ENCODE peak calls at places on chromosomes 4 and X, in seven cellular contexts. X, M, B, F, H, C and U are unnamed samples.

GRCh38 chrX:102029026-102029425 is 96.5 kb upstream of the TCEAL2 start:
- DNase-seq in X (no peak), M (no peak), B (no peak), F (no peak), H (no peak), C (peak; percentile 55), U (no peak)

GRCh38 chrX:110407910-110408545 is 49.4 kb downstream of the RTL9 start:
- DNase-seq in X (no peak), M (no peak), B (no peak), F (peak; percentile 80), H (peak; percentile 28), C (no peak), U (no peak)

GRCh38 chrX:24231169-24231568 is 81.6 kb downstream of the ZFX start:
- DNase-seq in X (no peak), M (no peak), B (no peak), F (no peak), H (no peak), C (no peak), U (no peak)

GRCh38 chr4:177726111-177726510 is 283.9 kb upstream of the AGA start:
- DNase-seq in X (no peak), M (no peak), B (no peak), F (no peak), H (no peak), C (no peak), U (no peak)

GRCh38 chr4:85127653-85128052 is 161.2 kb upstream of the WDFY3 start:
- DNase-seq in X (no peak), M (peak; percentile 59), B (no peak), F (peak; percentile 81), H (no peak), C (peak; percentile 79), U (no peak)

GRCh38 chr4:8727131-8727530 is 134.6 kb downstream of the CPZ start:
- DNase-seq in X (peak; percentile 48), M (no peak), B (no peak), F (no peak), H (peak; percentile 2), C (peak; percentile 43), U (peak; percentile 62)

GRCh38 chr4:61555789-61556188 is 355.7 kb downstream of the ADGRL3 start:
- DNase-seq in X (no peak), M (no peak), B (peak; percentile 40), F (peak; percentile 24), H (peak; percentile 22), C (no peak), U (no peak)

GRCh38 chrX:49183701-49184281 is 2.4 kb downstream of the PRICKLE3 start:
- DNase-seq in X (peak; percentile 73), M (no peak), B (no peak), F (no peak), H (no peak), C (peak; percentile 76), U (no peak)

GRCh38 chr4:771464-771863 is 54.5 kb downstream of the CPLX1 start:
- DNase-seq in X (no peak), M (no peak), B (no peak), F (no peak), H (no peak), C (no peak), U (no peak)

GRCh38 chrX:133892337-133892736 is 93.1 kb downstream of the GPC3 start:
- DNase-seq in X (no peak), M (no peak), B (no peak), F (peak; percentile 13), H (no peak), C (no peak), U (no peak)

GRCh38 chr4:103046416-103047290 is 27.1 kb upstream of the SLC9B1 start:
- DNase-seq in X (no peak), M (no peak), B (peak; percentile 30), F (peak; percentile 84), H (peak; percentile 27), C (no peak), U (no peak)

GRCh38 chr4:8731364-8731763 is 138.8 kb downstream of the CPZ start:
- DNase-seq in X (peak; percentile 54), M (no peak), B (no peak), F (no peak), H (peak; percentile 5), C (peak; percentile 41), U (peak; percentile 40)

GRCh38 chr4:128255906-128256305 is 31.7 kb downstream of the PGRMC2 start:
- DNase-seq in X (no peak), M (no peak), B (no peak), F (no peak), H (no peak), C (no peak), U (no peak)

GRCh38 chr4:159395693-159396092 is 292.8 kb downstream of the RAPGEF2 start:
- DNase-seq in X (no peak), M (no peak), B (no peak), F (no peak), H (no peak), C (no peak), U (no peak)

GRCh38 chr4:52265781-52266525 is 214.8 kb downstream of the SPATA18 start:
- DNase-seq in X (no peak), M (no peak), B (no peak), F (no peak), H (no peak), C (no peak), U (no peak)

DNA sequence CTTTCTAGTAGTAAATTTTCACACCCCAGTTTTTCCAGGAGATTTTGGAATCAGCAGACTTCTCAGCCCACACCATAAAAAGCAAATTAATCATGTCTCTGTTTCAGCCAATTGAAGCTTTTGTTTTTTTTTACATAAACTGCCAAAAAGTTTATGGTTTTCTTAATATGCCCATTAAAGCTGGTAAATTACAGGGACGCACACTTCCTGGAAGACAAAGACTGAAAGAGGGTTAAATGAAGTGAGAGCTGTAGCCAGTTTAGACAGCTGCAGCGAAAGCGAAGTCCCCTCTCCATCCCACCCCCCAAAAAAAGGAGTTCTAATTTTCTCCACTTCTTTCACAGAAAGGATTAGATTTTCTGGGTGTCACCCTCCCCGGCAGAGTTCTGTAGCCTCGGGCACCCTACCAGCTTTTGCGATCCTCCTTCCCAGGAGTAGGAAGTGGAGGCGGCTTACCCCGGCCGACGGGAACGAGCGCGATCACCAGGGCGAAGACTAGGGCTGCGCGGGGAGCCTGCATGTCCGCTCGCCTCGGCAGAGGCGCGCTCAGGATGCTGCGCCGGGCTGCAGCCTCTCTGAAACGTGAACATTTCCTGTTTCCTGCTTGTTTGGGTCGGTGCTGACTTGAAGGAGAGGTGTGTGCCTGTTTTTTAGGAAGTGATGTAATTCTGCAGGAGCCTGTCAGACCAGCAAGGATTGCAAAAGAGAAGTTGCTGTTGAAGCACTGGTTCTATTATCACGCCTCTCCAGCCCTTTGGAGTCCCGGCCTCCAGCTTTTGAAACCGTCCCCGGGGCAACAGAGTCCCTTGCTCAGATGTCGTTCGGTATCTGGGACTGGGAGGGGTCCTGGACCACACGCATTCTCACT is at the start of gene TMEM154:
- DNase-seq in X (peak; percentile 72), M (peak; percentile 25), B (peak; percentile 67), F (peak; percentile 87), H (peak; percentile 74), C (peak; percentile 95), U (peak; percentile 85)
- TF ChIP-seq POLR2AphosphoS5 in X (no peak), M (peak; percentile 32), B (no peak), F (peak; percentile 40), H (peak; percentile 63), C (peak; percentile 98), U (no peak)

GRCh38 chr4:185282968-185283367 is 73.6 kb downstream of the SNX25 start:
- DNase-seq in X (no peak), M (no peak), B (no peak), F (peak; percentile 37), H (no peak), C (no peak), U (no peak)
- TF ChIP-seq CTCF in X (no peak), M (no peak), B (no peak), F (no peak), H (no peak), C (no peak), U (no peak)

DNA sequence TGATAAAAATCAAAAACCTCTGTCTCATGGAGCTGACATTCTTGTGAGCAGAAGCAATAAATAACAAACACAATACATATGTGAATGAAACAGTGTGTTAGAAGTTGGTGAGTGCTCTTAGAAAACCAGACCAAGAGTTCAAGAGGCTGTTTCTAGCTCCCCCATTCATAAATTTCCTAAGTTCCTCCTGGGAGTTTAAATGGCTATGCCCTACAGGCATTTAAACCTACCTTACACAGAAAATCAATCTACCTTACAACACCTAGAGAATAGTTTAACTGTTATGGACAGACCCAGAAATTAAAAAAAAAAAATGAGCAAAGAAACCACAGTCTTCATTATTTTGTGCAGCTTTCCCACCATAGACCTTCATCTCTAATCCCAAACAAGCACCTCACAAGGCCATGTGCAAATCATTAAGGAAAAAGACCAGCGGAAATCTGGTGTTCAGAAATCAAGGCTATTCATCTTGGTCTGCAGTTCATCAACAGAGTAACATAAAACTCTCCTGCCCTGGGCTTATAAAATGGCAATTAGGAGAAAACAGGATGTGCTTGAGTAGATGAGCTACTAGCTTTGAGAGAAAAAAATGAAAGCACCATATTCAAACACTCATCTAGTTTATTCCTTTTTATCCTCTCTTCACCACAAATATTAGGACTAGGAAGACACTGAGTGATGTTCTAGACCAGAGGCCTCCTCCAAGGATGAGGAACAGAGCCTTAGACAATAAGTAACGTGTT is 147.2 kb downstream of the SHROOM3 start:
- DNase-seq in X (no peak), M (no peak), B (no peak), F (no peak), H (no peak), C (no peak), U (no peak)
- TF ChIP-seq POLR2AphosphoS5 in X (no peak), M (no peak), B (no peak), F (no peak), H (no peak), C (no peak), U (no peak)

DNA sequence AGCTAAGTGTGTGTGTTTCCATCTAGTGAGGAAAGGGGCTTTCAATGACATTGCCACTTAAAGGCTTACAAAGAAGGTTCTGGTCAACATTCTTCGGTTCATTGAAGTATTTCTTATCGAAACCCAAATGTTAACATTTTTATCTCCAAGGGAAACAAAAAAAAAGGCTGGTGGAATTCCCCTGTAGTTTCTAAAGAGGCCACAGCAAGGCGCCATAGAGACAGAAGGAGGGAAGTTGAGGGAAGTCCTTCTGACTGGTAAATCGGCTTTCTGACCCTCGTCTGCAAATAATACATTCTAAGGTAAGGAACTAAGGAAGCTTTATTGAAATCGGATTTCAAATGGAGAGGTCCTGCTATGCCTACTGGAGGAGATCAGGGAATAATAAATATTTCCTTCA is 1.7 kb upstream of the ZFP42 start:
- DNase-seq in X (no peak), M (no peak), B (no peak), F (peak; percentile 87), H (no peak), C (no peak), U (no peak)
- TF ChIP-seq CTCF in X (no peak), M (no peak), B (no peak), F (peak; percentile 75), H (peak; percentile 9), C (no peak), U (no peak)

GRCh38 chr4:98686847-98687246 is 28.4 kb upstream of the TSPAN5 start:
- DNase-seq in X (no peak), M (no peak), B (no peak), F (no peak), H (no peak), C (no peak), U (no peak)

GRCh38 chr4:98687876-98688275 is 29.5 kb upstream of the TSPAN5 start:
- DNase-seq in X (no peak), M (no peak), B (no peak), F (no peak), H (no peak), C (no peak), U (no peak)

GRCh38 chr4:98689507-98690174 is 31.2 kb upstream of the TSPAN5 start:
- DNase-seq in X (no peak), M (no peak), B (no peak), F (no peak), H (no peak), C (no peak), U (no peak)

GRCh38 chr4:98686046-98686385 is 27.6 kb upstream of the TSPAN5 start:
- DNase-seq in X (no peak), M (no peak), B (no peak), F (no peak), H (no peak), C (no peak), U (no peak)

GRCh38 chr4:98688416-98689290 is 30.2 kb upstream of the TSPAN5 start:
- DNase-seq in X (no peak), M (no peak), B (no peak), F (no peak), H (no peak), C (no peak), U (no peak)
- TF ChIP-seq POLR2AphosphoS5 in X (no peak), M (no peak), B (no peak), F (no peak), H (no peak), C (no peak), U (no peak)